ENCODE peak calls at places on chromosomes 11 and 22, in ten cellular contexts. P, F, J, W, Q, Y, X, D, S and E are unnamed samples. For H3K9me2, the result is how much of the 10 kb centered on the place peaks cover.

GRCh38 chr11:14500181-14500651 is 605 bp upstream of the COPB1 start:
- DNase-seq in Q (peak), X (peak), W (peak), F (peak), P (peak), J (peak), Y (peak), S (no peak), D (peak), E (peak)

GRCh38 chr22:48055827-48056226 is 1293.4 kb downstream of the TBC1D22A start:
- DNase-seq in P (no peak), J (no peak), W (no peak), Y (no peak), X (no peak), D (no peak), Q (no peak), F (peak), S (no peak), E (no peak)

GRCh38 chr11:114307524-114308203 is 11.5 kb downstream of the NNMT start:
- DNase-seq in D (peak), J (no peak), Y (no peak), F (peak), P (no peak), Q (no peak), W (no peak), X (no peak), S (no peak), E (peak)

GRCh38 chr22:42747701-42748513 is 27.2 kb upstream of the A4GALT start:
- DNase-seq in D (peak), W (no peak), Q (peak), P (no peak), F (no peak), J (no peak), Y (no peak), S (no peak), X (no peak), E (peak)

GRCh38 chr11:114251797-114252327 is 44.3 kb upstream of the NNMT start:
- DNase-seq in S (no peak), W (no peak), J (no peak), Y (peak), Q (no peak), D (no peak), F (no peak), X (peak), P (peak), E (no peak)

GRCh38 chr11:48103621-48104561 is 112.7 kb upstream of the OR4B1 start:
- DNase-seq in D (no peak), P (no peak), F (peak), X (no peak), J (no peak), W (no peak), S (no peak), Y (no peak), Q (peak), E (peak)

GRCh38 chr11:35242412-35242811 is 103.4 kb downstream of the CD44 start:
- DNase-seq in W (no peak), P (no peak), X (no peak), S (no peak), Q (no peak), J (no peak), Y (no peak), F (no peak), D (no peak), E (peak)

GRCh38 chr11:126431401-126432064 is 76.0 kb downstream of the ST3GAL4 start:
- DNase-seq in W (no peak), X (no peak), D (peak), P (no peak), S (no peak), F (peak), Q (no peak), J (peak), Y (no peak), E (peak)

GRCh38 chr22:35587447-35587870 is 29.7 kb downstream of the MB start:
- DNase-seq in P (peak), F (peak), X (no peak), W (no peak), Q (no peak), D (no peak), Y (no peak), J (peak), S (no peak), E (peak)
- H3K9me2 ChIP-seq in P (under half), F (under half), X (under half), W (under half), Q (under half), D (under half), Y (under half), J (under half), S (under half), E (under half)

GRCh38 chr11:43285826-43286225 is 26.0 kb upstream of the API5 start:
- DNase-seq in J (no peak), Y (no peak), S (no peak), F (no peak), D (no peak), Q (no peak), X (no peak), W (no peak), P (no peak), E (peak)
- H2AFZ ChIP-seq in J (no peak), Y (no peak), S (no peak), F (no peak), D (no peak), Q (no peak), X (no peak), W (no peak), P (no peak), E (peak)

DNA sequence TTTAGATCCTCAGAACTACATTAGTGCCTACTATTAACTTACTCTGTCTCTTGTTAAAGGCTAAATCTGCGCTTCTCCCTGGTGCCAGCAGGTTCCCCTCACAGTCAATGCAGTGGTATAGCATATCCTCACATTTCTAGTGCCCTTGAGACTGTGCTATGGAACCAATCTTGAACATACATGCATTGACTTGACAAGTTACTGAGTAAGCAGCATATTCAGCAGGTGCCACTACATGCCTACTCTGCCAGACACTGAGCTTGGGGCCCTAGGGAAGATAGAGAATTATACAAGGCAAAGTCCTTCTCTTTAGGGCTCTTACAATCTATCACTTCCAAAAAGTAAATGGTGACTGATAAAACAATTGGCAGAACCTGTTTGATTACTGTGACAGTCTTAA is 3.2 kb downstream of the FUT4 start:
- DNase-seq in W (no peak), Q (peak), S (no peak), Y (no peak), J (no peak), X (no peak), P (no peak), F (peak), D (peak), E (no peak)
- H3K4me2 ChIP-seq in W (no peak), Q (no peak), S (no peak), Y (peak), J (peak), X (peak), P (peak), F (peak), D (peak), E (peak)

DNA sequence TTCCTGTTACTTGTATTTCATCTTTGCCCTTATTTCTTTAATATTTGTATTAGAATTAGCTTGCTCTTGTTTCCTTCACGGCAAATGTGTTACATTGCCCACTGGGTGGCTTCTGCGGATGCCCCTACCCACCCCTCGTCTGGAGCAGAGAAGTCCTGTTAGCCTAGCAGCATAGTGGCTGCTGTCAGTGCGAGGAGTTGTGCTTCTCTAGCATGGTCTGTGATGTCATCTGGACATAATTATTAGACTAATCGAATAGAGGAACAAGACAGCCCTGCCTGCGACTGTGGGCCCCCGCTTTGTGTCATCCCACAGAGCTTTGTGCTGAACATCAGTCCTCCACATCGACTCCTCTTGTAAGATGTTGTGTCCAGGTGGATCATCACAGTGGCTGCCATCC is 74.5 kb downstream of the PPP6R3 start:
- DNase-seq in Q (no peak), X (no peak), W (no peak), D (no peak), S (no peak), Y (no peak), J (no peak), P (peak), F (no peak), E (no peak)
- H3K9me2 ChIP-seq in Q (under half), X (under half), W (under half), D (under half), S (under half), Y (under half), J (under half), P (under half), F (under half), E (under half)

GRCh38 chr11:103602846-103603245 is 433.6 kb upstream of the DDI1 start:
- DNase-seq in J (no peak), P (no peak), Y (no peak), W (no peak), Q (no peak), F (no peak), X (no peak), D (no peak), S (no peak), E (no peak)
- H2AFZ ChIP-seq in J (no peak), P (no peak), Y (no peak), W (no peak), Q (no peak), F (peak), X (no peak), D (no peak), S (no peak), E (peak)

DNA sequence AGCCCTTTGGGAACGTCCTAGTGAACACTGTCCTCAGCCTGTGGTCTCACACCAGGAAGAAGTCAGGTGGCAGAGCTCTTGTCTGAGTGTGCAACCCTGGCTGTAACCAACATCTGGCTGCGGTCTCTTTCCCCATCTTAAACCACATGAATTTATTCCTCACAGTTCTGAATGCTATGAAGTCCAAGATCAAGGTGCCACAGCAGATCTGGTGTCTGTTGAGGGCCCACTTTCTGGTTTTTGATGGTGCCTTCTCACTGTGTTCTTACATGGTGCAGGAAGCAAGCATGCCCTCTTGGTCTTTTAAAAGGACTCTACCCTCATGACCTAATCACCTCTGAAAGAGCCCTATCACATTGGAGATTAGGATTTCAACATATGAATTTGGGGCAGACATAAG is 2.7 kb downstream of the UPB1 start:
- DNase-seq in D (no peak), S (no peak), Y (no peak), J (no peak), W (no peak), P (no peak), X (no peak), F (no peak), Q (no peak), E (no peak)
- H3K4me2 ChIP-seq in D (no peak), S (no peak), Y (no peak), J (no peak), W (no peak), P (no peak), X (no peak), F (no peak), Q (no peak), E (no peak)

GRCh38 chr11:121521145-121522042 is 68.6 kb upstream of the SORL1-AS1 start:
- DNase-seq in Q (peak), D (no peak), S (no peak), F (peak), X (no peak), W (no peak), J (peak), Y (no peak), P (no peak), E (peak)

GRCh38 chr11:121522043-121522941 is 69.5 kb upstream of the SORL1-AS1 start:
- DNase-seq in P (no peak), D (no peak), S (no peak), F (peak), Q (no peak), W (no peak), X (no peak), Y (no peak), J (no peak), E (no peak)

GRCh38 chr11:121524233-121524631 is 71.5 kb upstream of the SORL1-AS1 start:
- DNase-seq in Y (no peak), S (no peak), Q (no peak), W (no peak), P (peak), D (no peak), X (no peak), F (no peak), J (no peak), E (no peak)

GRCh38 chr11:121525376-121525775 is 72.6 kb upstream of the SORL1-AS1 start:
- DNase-seq in X (no peak), S (no peak), P (no peak), D (no peak), F (no peak), W (no peak), Q (no peak), Y (no peak), J (no peak), E (no peak)

GRCh38 chr11:121523581-121524232 is 70.9 kb upstream of the SORL1-AS1 start:
- DNase-seq in Y (no peak), P (no peak), S (no peak), D (no peak), F (no peak), W (no peak), J (no peak), X (no peak), Q (no peak), E (no peak)
- H3K9me2 ChIP-seq in Y (under half), P (under half), S (under half), D (under half), F (under half), W (under half), J (under half), X (under half), Q (under half), E (under half)

DNA sequence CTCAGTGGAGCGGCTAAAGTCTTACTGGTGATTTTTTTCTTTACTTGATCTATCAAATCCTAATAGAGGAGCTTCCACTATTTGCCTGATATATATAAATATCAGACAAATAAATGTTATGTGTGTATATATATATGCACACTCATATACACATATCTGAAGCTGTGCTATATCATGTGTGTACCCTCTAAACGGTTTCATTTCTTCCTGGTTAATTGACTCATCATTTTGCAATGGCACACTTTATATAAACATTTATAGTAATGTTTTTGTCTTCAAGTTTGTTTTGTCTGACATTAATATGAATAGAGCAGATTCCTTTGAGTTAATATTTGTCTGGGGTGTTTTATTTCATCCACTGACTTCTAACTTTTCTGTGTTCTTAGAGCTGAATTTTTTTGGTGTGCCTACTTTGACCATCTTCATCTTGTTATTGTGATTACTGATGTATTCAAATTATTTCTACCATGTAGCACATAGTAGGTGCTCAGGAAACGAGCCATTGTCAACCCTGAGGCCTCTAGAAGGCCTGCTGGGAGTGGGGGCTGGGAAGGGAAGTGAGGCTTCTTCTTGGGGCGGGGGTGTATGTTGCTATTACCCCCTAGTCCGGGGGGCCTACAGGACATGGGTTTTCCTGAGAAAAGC is 82.6 kb downstream of the LRRC32 start:
- DNase-seq in J (no peak), W (no peak), X (no peak), Q (no peak), P (peak), Y (no peak), S (no peak), F (peak), D (no peak), E (no peak)
- H2AFZ ChIP-seq in J (no peak), W (no peak), X (peak), Q (no peak), P (no peak), Y (peak), S (no peak), F (no peak), D (peak), E (no peak)

GRCh38 chr11:45104790-45105084 is 41.7 kb upstream of the PRDM11 start:
- DNase-seq in D (no peak), Q (no peak), X (no peak), Y (no peak), P (no peak), S (no peak), J (no peak), W (no peak), F (no peak), E (no peak)
- H3K4me2 ChIP-seq in D (no peak), Q (no peak), X (no peak), Y (no peak), P (no peak), S (no peak), J (no peak), W (no peak), F (no peak), E (no peak)